ENCODE peak calls at places on chromosomes 13 and 19, in four cellular contexts. One of them, this sample, is unnamed.

GRCh38 chr13:41065098-41065497 is 3.8 kb downstream of the WBP4 start:
- DNase-seq in amygdala: no peak
- DNase-seq in WTC11: no peak
- DNase-seq in AG04450: peak; percentile 75
- DNase-seq in this sample: no peak

GRCh38 chr19:19581391-19581790 is 37.1 kb downstream of the PBX4 start:
- DNase-seq in amygdala: no peak
- DNase-seq in WTC11: no peak
- DNase-seq in AG04450: no peak
- DNase-seq in this sample: no peak

GRCh38 chr13:94706854-94707399 is 5.4 kb downstream of the SOX21 start:
- DNase-seq in amygdala: peak; percentile 33
- DNase-seq in WTC11: no peak
- DNase-seq in AG04450: no peak
- DNase-seq in this sample: no peak

GRCh38 chr19:46133101-46133627 is 8.7 kb upstream of the IGFL3 start:
- DNase-seq in amygdala: no peak
- DNase-seq in WTC11: peak; percentile 58
- DNase-seq in AG04450: peak; percentile 96
- DNase-seq in this sample: peak; percentile 67

GRCh38 chr19:10516671-10517286 is 468 bp downstream of the S1PR5 start:
- DNase-seq in amygdala: no peak
- DNase-seq in WTC11: no peak
- DNase-seq in AG04450: no peak
- DNase-seq in this sample: no peak

GRCh38 chr19:17579523-17580244 is 24.2 kb downstream of the COLGALT1 start:
- DNase-seq in amygdala: no peak
- DNase-seq in WTC11: peak; percentile 93
- DNase-seq in AG04450: no peak
- DNase-seq in this sample: no peak

GRCh38 chr19:15466851-15467733 is 2.7 kb upstream of the RASAL3 start:
- DNase-seq in amygdala: no peak
- DNase-seq in WTC11: no peak
- DNase-seq in AG04450: peak; percentile 32
- DNase-seq in this sample: no peak

GRCh38 chr13:34465423-34465922 is 476.6 kb upstream of the NBEA start:
- DNase-seq in amygdala: no peak
- DNase-seq in WTC11: no peak
- DNase-seq in AG04450: no peak
- DNase-seq in this sample: no peak

GRCh38 chr13:42876810-42877550 is 95.6 kb downstream of the FAM216B start:
- DNase-seq in amygdala: no peak
- DNase-seq in WTC11: no peak
- DNase-seq in AG04450: no peak
- DNase-seq in this sample: no peak

GRCh38 chr13:30926781-30927180 is 5.7 kb upstream of the TEX26 start:
- DNase-seq in amygdala: no peak
- DNase-seq in WTC11: no peak
- DNase-seq in AG04450: no peak
- DNase-seq in this sample: no peak

GRCh38 chr13:36998624-36999041 is 507 bp downstream of the ALG5 start:
- DNase-seq in amygdala: peak; percentile 5
- DNase-seq in WTC11: peak; percentile 24
- DNase-seq in AG04450: no peak
- DNase-seq in this sample: no peak

GRCh38 chr13:91652389-91652788 is 254.0 kb downstream of the GPC5 start:
- DNase-seq in amygdala: no peak
- DNase-seq in WTC11: no peak
- DNase-seq in AG04450: no peak
- DNase-seq in this sample: no peak

GRCh38 chr13:44815507-44816074 is 173.7 kb downstream of the NUFIP1 start:
- DNase-seq in amygdala: peak; percentile 6
- DNase-seq in WTC11: no peak
- DNase-seq in AG04450: peak; percentile 92
- DNase-seq in this sample: peak; percentile 30

GRCh38 chr13:32905864-32906180 is 110.4 kb upstream of the KL start:
- DNase-seq in amygdala: no peak
- DNase-seq in WTC11: no peak
- DNase-seq in AG04450: no peak
- DNase-seq in this sample: no peak

GRCh38 chr19:40691421-40692211 is 1.2 kb upstream of the NUMBL start:
- DNase-seq in amygdala: no peak
- DNase-seq in WTC11: no peak
- DNase-seq in AG04450: no peak
- DNase-seq in this sample: no peak

GRCh38 chr19:28966737-28967401 is 246.1 kb downstream of the UQCRFS1 start:
- DNase-seq in amygdala: no peak
- DNase-seq in WTC11: no peak
- DNase-seq in AG04450: no peak
- DNase-seq in this sample: no peak

GRCh38 chr19:28208745-28209144 is 1004.2 kb downstream of the UQCRFS1 start:
- DNase-seq in amygdala: no peak
- DNase-seq in WTC11: no peak
- DNase-seq in AG04450: no peak
- DNase-seq in this sample: no peak

GRCh38 chr19:6417713-6418561 is 6.7 kb downstream of the KHSRP start:
- DNase-seq in amygdala: no peak
- DNase-seq in WTC11: peak; percentile 36
- DNase-seq in AG04450: no peak
- DNase-seq in this sample: no peak

GRCh38 chr19:32876919-32877285 is 7.3 kb upstream of the SLC7A9 start:
- DNase-seq in amygdala: no peak
- DNase-seq in WTC11: no peak
- DNase-seq in AG04450: no peak
- DNase-seq in this sample: no peak

GRCh38 chr19:15962319-15962718 is 13.5 kb downstream of the OR10H4 start:
- DNase-seq in amygdala: no peak
- DNase-seq in WTC11: no peak
- DNase-seq in AG04450: no peak
- DNase-seq in this sample: no peak

GRCh38 chr19:31530781-31531180 is 181.5 kb upstream of the TSHZ3 start:
- DNase-seq in amygdala: no peak
- DNase-seq in WTC11: no peak
- DNase-seq in AG04450: no peak
- DNase-seq in this sample: no peak

GRCh38 chr19:3375221-3376088 is 9.1 kb downstream of the NFIC start:
- DNase-seq in amygdala: no peak
- DNase-seq in WTC11: no peak
- DNase-seq in AG04450: no peak
- DNase-seq in this sample: no peak

GRCh38 chr19:41753936-41754529 is 1.3 kb upstream of the CEACAM6 start:
- DNase-seq in amygdala: no peak
- DNase-seq in WTC11: peak; percentile 79
- DNase-seq in AG04450: no peak
- DNase-seq in this sample: peak; percentile 50

GRCh38 chr13:85693889-85694511 is 105.2 kb downstream of the SLITRK6 start:
- DNase-seq in amygdala: no peak
- DNase-seq in WTC11: no peak
- DNase-seq in AG04450: no peak
- DNase-seq in this sample: no peak

GRCh38 chr13:46210362-46211083 is 1.2 kb upstream of the LRRC63 start:
- DNase-seq in amygdala: no peak
- DNase-seq in WTC11: no peak
- DNase-seq in AG04450: no peak
- DNase-seq in this sample: no peak

GRCh38 chr13:74136089-74136658 is 2.0 kb upstream of the KLF12 start:
- DNase-seq in amygdala: no peak
- DNase-seq in WTC11: peak; percentile 35
- DNase-seq in AG04450: no peak
- DNase-seq in this sample: peak; percentile 11

GRCh38 chr13:101453784-101454201 is 1.3 kb downstream of the ITGBL1 start:
- DNase-seq in amygdala: no peak
- DNase-seq in WTC11: peak; percentile 61
- DNase-seq in AG04450: no peak
- DNase-seq in this sample: no peak

This sample was measured in prostate gland.